ENCODE peak calls at places on chromosome 2, in seven cellular contexts. One of them, this sample, is unnamed.

GRCh38 chr2:99756059-99756458 is 266.2 kb upstream of the REV1 start:
- DNase-seq in astrocyte of the spinal cord: no peak
- DNase-seq in tibial artery: no peak
- DNase-seq in adrenal gland: no peak
- DNase-seq in body of pancreas: peak
- DNase-seq in choroid plexus epithelial cell: no peak
- DNase-seq in CD8-positive, alpha-beta T cell: no peak
- DNase-seq in this sample: no peak

GRCh38 chr2:200136655-200137054 is 169.8 kb upstream of the SPATS2L start:
- DNase-seq in astrocyte of the spinal cord: no peak
- DNase-seq in tibial artery: no peak
- DNase-seq in adrenal gland: no peak
- DNase-seq in body of pancreas: no peak
- DNase-seq in choroid plexus epithelial cell: no peak
- DNase-seq in CD8-positive, alpha-beta T cell: no peak
- DNase-seq in this sample: no peak

GRCh38 chr2:48169066-48169724 is 262.9 kb upstream of the FBXO11 start:
- DNase-seq in astrocyte of the spinal cord: no peak
- DNase-seq in tibial artery: no peak
- DNase-seq in adrenal gland: no peak
- DNase-seq in body of pancreas: peak
- DNase-seq in choroid plexus epithelial cell: peak
- DNase-seq in CD8-positive, alpha-beta T cell: no peak
- DNase-seq in this sample: no peak

GRCh38 chr2:113209869-113210305 is 36.1 kb downstream of the PSD4 start:
- DNase-seq in astrocyte of the spinal cord: no peak
- DNase-seq in tibial artery: no peak
- DNase-seq in adrenal gland: no peak
- DNase-seq in body of pancreas: no peak
- DNase-seq in choroid plexus epithelial cell: no peak
- DNase-seq in CD8-positive, alpha-beta T cell: no peak
- DNase-seq in this sample: no peak

GRCh38 chr2:71559828-71560210 is 106.5 kb downstream of the DYSF start:
- DNase-seq in astrocyte of the spinal cord: no peak
- DNase-seq in tibial artery: no peak
- DNase-seq in adrenal gland: no peak
- DNase-seq in body of pancreas: no peak
- DNase-seq in choroid plexus epithelial cell: no peak
- DNase-seq in CD8-positive, alpha-beta T cell: no peak
- DNase-seq in this sample: no peak

GRCh38 chr2:134170269-134170668 is 83.6 kb upstream of the MGAT5 start:
- DNase-seq in astrocyte of the spinal cord: no peak
- DNase-seq in tibial artery: no peak
- DNase-seq in adrenal gland: no peak
- DNase-seq in body of pancreas: no peak
- DNase-seq in choroid plexus epithelial cell: peak
- DNase-seq in CD8-positive, alpha-beta T cell: no peak
- DNase-seq in this sample: no peak

GRCh38 chr2:88680916-88681315 is 10.6 kb upstream of the RPIA start:
- DNase-seq in astrocyte of the spinal cord: no peak
- DNase-seq in tibial artery: no peak
- DNase-seq in adrenal gland: peak
- DNase-seq in body of pancreas: peak
- DNase-seq in choroid plexus epithelial cell: no peak
- DNase-seq in CD8-positive, alpha-beta T cell: no peak
- DNase-seq in this sample: no peak

GRCh38 chr2:25222475-25223121 is 54.2 kb upstream of the POMC start:
- DNase-seq in astrocyte of the spinal cord: no peak
- DNase-seq in tibial artery: no peak
- DNase-seq in adrenal gland: no peak
- DNase-seq in body of pancreas: no peak
- DNase-seq in choroid plexus epithelial cell: no peak
- DNase-seq in CD8-positive, alpha-beta T cell: no peak
- DNase-seq in this sample: no peak

GRCh38 chr2:45938649-45939511 is 287.4 kb downstream of the PRKCE start:
- DNase-seq in astrocyte of the spinal cord: peak
- DNase-seq in tibial artery: peak
- DNase-seq in adrenal gland: peak
- DNase-seq in body of pancreas: peak
- DNase-seq in choroid plexus epithelial cell: peak
- DNase-seq in CD8-positive, alpha-beta T cell: no peak
- DNase-seq in this sample: no peak

GRCh38 chr2:157413342-157414035 is 30.4 kb downstream of the CYTIP start:
- DNase-seq in astrocyte of the spinal cord: no peak
- DNase-seq in tibial artery: no peak
- DNase-seq in adrenal gland: no peak
- DNase-seq in body of pancreas: no peak
- DNase-seq in choroid plexus epithelial cell: no peak
- DNase-seq in CD8-positive, alpha-beta T cell: no peak
- DNase-seq in this sample: peak

GRCh38 chr2:47568164-47568861 is 165.4 kb downstream of the MSH2 start:
- DNase-seq in astrocyte of the spinal cord: no peak
- DNase-seq in tibial artery: no peak
- DNase-seq in adrenal gland: no peak
- DNase-seq in body of pancreas: no peak
- DNase-seq in choroid plexus epithelial cell: no peak
- DNase-seq in CD8-positive, alpha-beta T cell: no peak
- DNase-seq in this sample: no peak

GRCh38 chr2:100409975-100410647 is 7.4 kb downstream of the CHST10 start:
- DNase-seq in astrocyte of the spinal cord: no peak
- DNase-seq in tibial artery: no peak
- DNase-seq in adrenal gland: no peak
- DNase-seq in body of pancreas: no peak
- DNase-seq in choroid plexus epithelial cell: no peak
- DNase-seq in CD8-positive, alpha-beta T cell: no peak
- DNase-seq in this sample: no peak

GRCh38 chr2:134762508-134762907 is 43.7 kb upstream of the TMEM163 start:
- DNase-seq in astrocyte of the spinal cord: no peak
- DNase-seq in tibial artery: no peak
- DNase-seq in adrenal gland: peak
- DNase-seq in body of pancreas: peak
- DNase-seq in choroid plexus epithelial cell: no peak
- DNase-seq in CD8-positive, alpha-beta T cell: no peak
- DNase-seq in this sample: no peak

GRCh38 chr2:98441706-98442450 is 2.8 kb upstream of the INPP4A start:
- DNase-seq in astrocyte of the spinal cord: no peak
- DNase-seq in tibial artery: no peak
- DNase-seq in adrenal gland: no peak
- DNase-seq in body of pancreas: no peak
- DNase-seq in choroid plexus epithelial cell: no peak
- DNase-seq in CD8-positive, alpha-beta T cell: no peak
- DNase-seq in this sample: no peak

GRCh38 chr2:237774811-237775553 is 23.6 kb upstream of the RBM44 start:
- DNase-seq in astrocyte of the spinal cord: peak
- DNase-seq in tibial artery: no peak
- DNase-seq in adrenal gland: peak
- DNase-seq in body of pancreas: peak
- DNase-seq in choroid plexus epithelial cell: peak
- DNase-seq in CD8-positive, alpha-beta T cell: no peak
- DNase-seq in this sample: peak

GRCh38 chr2:30278419-30278818 is 47.1 kb downstream of the LBH start:
- DNase-seq in astrocyte of the spinal cord: no peak
- DNase-seq in tibial artery: no peak
- DNase-seq in adrenal gland: no peak
- DNase-seq in body of pancreas: no peak
- DNase-seq in choroid plexus epithelial cell: no peak
- DNase-seq in CD8-positive, alpha-beta T cell: no peak
- DNase-seq in this sample: no peak

GRCh38 chr2:130875935-130876334 is 39.2 kb downstream of the ARHGEF4 start:
- DNase-seq in astrocyte of the spinal cord: no peak
- DNase-seq in tibial artery: no peak
- DNase-seq in adrenal gland: no peak
- DNase-seq in body of pancreas: no peak
- DNase-seq in choroid plexus epithelial cell: no peak
- DNase-seq in CD8-positive, alpha-beta T cell: no peak
- DNase-seq in this sample: no peak

GRCh38 chr2:71452565-71452964 is 796 bp upstream of the DYSF start:
- DNase-seq in astrocyte of the spinal cord: peak
- DNase-seq in tibial artery: no peak
- DNase-seq in adrenal gland: no peak
- DNase-seq in body of pancreas: no peak
- DNase-seq in choroid plexus epithelial cell: peak
- DNase-seq in CD8-positive, alpha-beta T cell: no peak
- DNase-seq in this sample: peak

GRCh38 chr2:208251098-208251497 is 3.8 kb downstream of the IDH1 start:
- DNase-seq in astrocyte of the spinal cord: no peak
- DNase-seq in tibial artery: no peak
- DNase-seq in adrenal gland: no peak
- DNase-seq in body of pancreas: no peak
- DNase-seq in choroid plexus epithelial cell: no peak
- DNase-seq in CD8-positive, alpha-beta T cell: no peak
- DNase-seq in this sample: no peak
- H3K4me3 ChIP-seq in astrocyte of the spinal cord: no peak
- H3K4me3 ChIP-seq in tibial artery: no peak
- H3K4me3 ChIP-seq in adrenal gland: no peak
- H3K4me3 ChIP-seq in body of pancreas: no peak
- H3K4me3 ChIP-seq in choroid plexus epithelial cell: no peak
- H3K4me3 ChIP-seq in CD8-positive, alpha-beta T cell: no peak
- H3K4me3 ChIP-seq in this sample: no peak

GRCh38 chr2:65436169-65436824 is 3.9 kb upstream of the SPRED2 start:
- DNase-seq in astrocyte of the spinal cord: peak
- DNase-seq in tibial artery: peak
- DNase-seq in adrenal gland: peak
- DNase-seq in body of pancreas: peak
- DNase-seq in choroid plexus epithelial cell: peak
- DNase-seq in CD8-positive, alpha-beta T cell: no peak
- DNase-seq in this sample: no peak

GRCh38 chr2:65438137-65438899 is 5.9 kb upstream of the SPRED2 start:
- DNase-seq in astrocyte of the spinal cord: no peak
- DNase-seq in tibial artery: no peak
- DNase-seq in adrenal gland: no peak
- DNase-seq in body of pancreas: no peak
- DNase-seq in choroid plexus epithelial cell: no peak
- DNase-seq in CD8-positive, alpha-beta T cell: no peak
- DNase-seq in this sample: no peak

GRCh38 chr2:65435625-65436168 is 3.3 kb upstream of the SPRED2 start:
- DNase-seq in astrocyte of the spinal cord: peak
- DNase-seq in tibial artery: peak
- DNase-seq in adrenal gland: peak
- DNase-seq in body of pancreas: peak
- DNase-seq in choroid plexus epithelial cell: peak
- DNase-seq in CD8-positive, alpha-beta T cell: no peak
- DNase-seq in this sample: no peak

GRCh38 chr2:65436825-65437221 is 4.4 kb upstream of the SPRED2 start:
- DNase-seq in astrocyte of the spinal cord: no peak
- DNase-seq in tibial artery: no peak
- DNase-seq in adrenal gland: no peak
- DNase-seq in body of pancreas: no peak
- DNase-seq in choroid plexus epithelial cell: peak
- DNase-seq in CD8-positive, alpha-beta T cell: no peak
- DNase-seq in this sample: no peak

DNA sequence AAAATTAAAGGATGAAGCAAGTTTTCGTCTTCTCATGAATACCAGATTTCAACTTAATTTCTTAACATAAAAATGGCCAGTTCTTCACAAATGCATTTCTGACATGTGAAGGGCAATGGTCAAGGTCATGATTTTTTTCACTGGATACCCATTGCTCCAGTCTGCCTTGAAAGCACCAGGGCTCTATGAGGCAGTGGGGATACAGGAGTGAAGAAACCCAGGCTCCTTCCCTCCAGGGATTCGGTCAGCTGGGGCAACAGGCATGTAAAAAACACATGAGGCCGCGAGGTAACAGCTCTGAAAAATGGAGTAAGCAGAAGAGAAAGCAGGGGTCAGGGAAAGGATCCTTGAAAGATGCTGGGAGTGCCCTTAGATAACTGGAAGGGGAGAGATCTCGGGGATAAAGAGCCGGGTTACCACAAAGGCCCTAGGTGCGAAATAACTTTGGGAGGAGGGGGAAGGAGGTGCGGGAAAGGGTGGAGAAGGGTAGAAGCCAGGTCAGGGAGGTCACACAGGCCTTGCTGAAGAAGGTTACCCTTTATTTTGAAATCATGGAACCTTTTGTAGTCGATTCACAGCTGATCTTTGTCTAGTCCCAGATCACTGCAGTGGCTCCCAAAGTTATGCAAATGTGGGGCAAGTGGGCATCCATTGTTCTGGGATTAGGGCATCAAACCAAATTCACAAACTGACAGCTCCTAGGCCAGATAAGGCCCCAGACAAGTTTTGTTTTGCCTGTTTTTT is 5.2 kb upstream of the SPRED2 start:
- DNase-seq in astrocyte of the spinal cord: no peak
- DNase-seq in tibial artery: no peak
- DNase-seq in adrenal gland: no peak
- DNase-seq in body of pancreas: no peak
- DNase-seq in choroid plexus epithelial cell: no peak
- DNase-seq in CD8-positive, alpha-beta T cell: no peak
- DNase-seq in this sample: no peak
- H3K4me3 ChIP-seq in astrocyte of the spinal cord: no peak
- H3K4me3 ChIP-seq in tibial artery: no peak
- H3K4me3 ChIP-seq in adrenal gland: no peak
- H3K4me3 ChIP-seq in body of pancreas: no peak
- H3K4me3 ChIP-seq in choroid plexus epithelial cell: no peak
- H3K4me3 ChIP-seq in CD8-positive, alpha-beta T cell: no peak
- H3K4me3 ChIP-seq in this sample: no peak

DNA sequence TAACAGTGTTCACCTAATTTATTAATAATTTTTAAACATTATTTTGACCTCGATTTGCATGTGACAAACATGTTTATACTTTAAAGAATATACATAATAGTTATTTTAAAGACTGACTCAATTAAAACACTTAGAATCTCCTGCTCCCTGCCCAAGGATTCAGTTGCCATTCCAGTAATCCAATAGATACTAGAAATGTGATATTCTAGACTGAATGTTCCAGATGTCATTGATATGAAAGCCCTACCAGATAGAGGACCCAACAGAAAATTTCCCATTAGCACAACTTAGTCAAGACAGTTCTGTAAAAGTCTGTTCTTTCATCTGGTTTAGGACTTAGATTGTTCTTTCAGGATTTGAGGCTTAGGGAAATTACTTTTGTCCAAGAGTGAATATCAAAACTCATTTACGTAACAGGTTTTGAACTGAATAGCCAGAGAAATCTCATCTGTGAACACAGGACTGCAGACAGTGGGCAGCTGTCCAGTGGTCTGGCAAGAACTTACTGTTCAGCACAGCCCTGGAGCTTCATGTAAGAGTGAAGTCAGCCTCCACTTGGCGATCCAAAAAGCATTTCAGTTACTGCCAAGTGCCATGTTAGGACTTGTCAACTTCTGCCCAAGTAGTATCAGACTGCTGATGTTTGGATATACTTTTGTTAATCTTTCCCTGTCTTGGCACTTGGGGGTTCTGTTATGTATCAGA is 77.5 kb downstream of the OSBPL6 start:
- DNase-seq in astrocyte of the spinal cord: peak
- DNase-seq in tibial artery: peak
- DNase-seq in adrenal gland: peak
- DNase-seq in body of pancreas: peak
- DNase-seq in choroid plexus epithelial cell: peak
- DNase-seq in CD8-positive, alpha-beta T cell: no peak
- DNase-seq in this sample: no peak
- H3K4me3 ChIP-seq in astrocyte of the spinal cord: no peak
- H3K4me3 ChIP-seq in tibial artery: no peak
- H3K4me3 ChIP-seq in adrenal gland: no peak
- H3K4me3 ChIP-seq in body of pancreas: no peak
- H3K4me3 ChIP-seq in choroid plexus epithelial cell: no peak
- H3K4me3 ChIP-seq in CD8-positive, alpha-beta T cell: no peak
- H3K4me3 ChIP-seq in this sample: no peak

DNA sequence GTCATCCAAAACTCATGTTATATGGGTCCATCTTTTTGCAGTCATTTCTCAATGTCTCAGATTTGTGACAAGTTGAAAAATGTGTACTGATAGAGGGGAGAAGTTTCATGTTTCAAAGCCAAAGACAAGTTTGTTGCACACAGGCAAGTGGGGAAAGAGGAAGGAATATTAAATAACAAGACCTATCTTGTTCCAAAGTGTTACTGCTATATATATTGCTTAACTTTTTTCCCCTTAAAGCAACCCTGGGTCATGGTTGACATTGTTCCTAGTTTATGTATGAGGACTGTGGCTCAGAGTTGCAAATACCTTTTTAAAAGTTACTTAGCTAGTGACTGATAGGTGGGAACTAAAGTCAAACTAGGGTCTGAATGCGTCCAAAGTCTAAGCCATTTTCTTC is 1.7 kb downstream of the ITGA4 start:
- DNase-seq in astrocyte of the spinal cord: no peak
- DNase-seq in tibial artery: no peak
- DNase-seq in adrenal gland: no peak
- DNase-seq in body of pancreas: no peak
- DNase-seq in choroid plexus epithelial cell: no peak
- DNase-seq in CD8-positive, alpha-beta T cell: no peak
- DNase-seq in this sample: no peak
- H3K4me3 ChIP-seq in astrocyte of the spinal cord: peak
- H3K4me3 ChIP-seq in tibial artery: no peak
- H3K4me3 ChIP-seq in adrenal gland: no peak
- H3K4me3 ChIP-seq in body of pancreas: no peak
- H3K4me3 ChIP-seq in choroid plexus epithelial cell: peak
- H3K4me3 ChIP-seq in CD8-positive, alpha-beta T cell: peak
- H3K4me3 ChIP-seq in this sample: peak